ENCODE peak calls at places on chromosomes 13 and 19, in eight cellular contexts. R is thoracic aorta, Q is cardiac fibroblast, N is neural progenitor cell, G is GM12865, M is fibroblast of pulmonary artery, V is heart left ventricle, P is AG10803. Y is an unnamed sample.

GRCh38 chr19:56930647-56931592 is 90.4 kb upstream of the PEG3 start:
- DNase-seq in N (no peak), V (no peak), P (no peak), M (no peak), Q (no peak), G (no peak), R (no peak), Y (no peak)

GRCh38 chr19:1063909-1064660 is 2.9 kb upstream of the ARHGAP45 start:
- DNase-seq in P (no peak), Q (no peak), V (peak), G (no peak), N (no peak), M (no peak), R (no peak), Y (no peak)

GRCh38 chr19:38932425-38933179 is 1.9 kb downstream of the MRPS12 start:
- DNase-seq in G (peak), N (peak), Q (peak), M (peak), V (no peak), R (no peak), P (peak), Y (no peak)

GRCh38 chr13:113631341-113632095 is 26.5 kb downstream of the ATP4B start:
- DNase-seq in N (no peak), M (no peak), Q (no peak), G (no peak), P (no peak), R (no peak), V (peak), Y (no peak)

GRCh38 chr13:110168999-110169933 is 137.7 kb downstream of the COL4A1 start:
- DNase-seq in P (no peak), N (no peak), M (peak), R (no peak), G (no peak), V (no peak), Q (no peak), Y (no peak)

GRCh38 chr19:40279761-40280607 is 5.2 kb downstream of the AKT2 start:
- DNase-seq in M (no peak), P (no peak), R (no peak), Q (no peak), G (peak), V (no peak), N (no peak), Y (no peak)

GRCh38 chr13:22662771-22663170 is 518.0 kb upstream of the SGCG start:
- DNase-seq in P (no peak), M (no peak), N (no peak), Q (no peak), R (no peak), V (no peak), G (no peak), Y (no peak)

GRCh38 chr19:34254552-34255432 is at the start of gene GARRE1:
- DNase-seq in N (peak), Q (peak), V (peak), M (peak), P (no peak), G (peak), R (no peak), Y (no peak)

GRCh38 chr19:5113101-5113557 is 144.2 kb downstream of the KDM4B start:
- DNase-seq in M (peak), N (no peak), Q (peak), P (peak), G (no peak), R (no peak), V (no peak), Y (no peak)

GRCh38 chr13:100721885-100722512 is 47.4 kb upstream of the TMTC4 start:
- DNase-seq in R (no peak), G (peak), P (peak), M (peak), Q (peak), V (no peak), N (peak), Y (no peak)

GRCh38 chr19:21586341-21587116 is 81.1 kb downstream of the ZNF429 start:
- DNase-seq in P (no peak), R (no peak), N (peak), M (no peak), Q (no peak), G (no peak), V (peak), Y (no peak)

GRCh38 chr19:7729831-7730285 is 2.1 kb downstream of the CLEC4G start:
- DNase-seq in Q (no peak), V (no peak), R (no peak), N (no peak), M (no peak), G (no peak), P (no peak), Y (no peak)

GRCh38 chr13:37833411-37833810 is 36.2 kb downstream of the TRPC4 start:
- DNase-seq in Q (no peak), V (no peak), M (no peak), N (no peak), G (no peak), P (no peak), R (no peak), Y (no peak)

GRCh38 chr19:15923702-15924101 is 10.6 kb downstream of the CYP4F11 start:
- DNase-seq in Q (no peak), G (no peak), N (no peak), V (no peak), M (no peak), R (no peak), P (no peak), Y (no peak)

GRCh38 chr19:19061491-19061890 is 2.3 kb upstream of the SLC25A42 start:
- DNase-seq in M (no peak), V (peak), R (no peak), Q (no peak), N (no peak), P (no peak), G (no peak), Y (no peak)

GRCh38 chr19:7689165-7689564 is 8.5 kb downstream of the TRAPPC5 start:
- DNase-seq in R (no peak), Q (no peak), P (no peak), N (no peak), V (no peak), G (no peak), M (no peak), Y (no peak)

GRCh38 chr19:10395003-10395402 is 8.3 kb downstream of the CDC37 start:
- DNase-seq in P (no peak), N (no peak), V (no peak), M (no peak), Q (no peak), R (no peak), G (no peak), Y (no peak)

GRCh38 chr19:19642506-19643157 is 825 bp downstream of the GMIP start:
- DNase-seq in M (no peak), G (peak), Q (peak), R (no peak), V (no peak), N (peak), P (peak), Y (no peak)

GRCh38 chr13:30829788-30830637 is 76.1 kb upstream of the MEDAG start:
- DNase-seq in P (no peak), N (no peak), Q (peak), R (no peak), M (no peak), V (no peak), G (no peak), Y (no peak)

GRCh38 chr13:113350065-113350937 is 13.6 kb downstream of the GRTP1 start:
- DNase-seq in V (no peak), P (no peak), N (peak), Q (no peak), R (no peak), M (no peak), G (no peak), Y (no peak)

GRCh38 chr13:44848956-44849748 is 140.1 kb downstream of the NUFIP1 start:
- DNase-seq in R (no peak), P (peak), V (no peak), Q (no peak), N (no peak), G (no peak), M (no peak), Y (no peak)

GRCh38 chr19:1566392-1567115 is 1.6 kb downstream of the MEX3D start:
- DNase-seq in G (no peak), P (peak), N (peak), R (no peak), M (peak), V (no peak), Q (peak), Y (no peak)

GRCh38 chr13:98563071-98563470 is 13.8 kb downstream of the STK24 start:
- DNase-seq in Q (no peak), R (no peak), N (no peak), V (no peak), G (peak), P (no peak), M (no peak), Y (no peak)

GRCh38 chr13:79393564-79394249 is 12.3 kb downstream of the RBM26 start:
- DNase-seq in P (no peak), N (no peak), M (no peak), Q (no peak), V (no peak), G (peak), R (no peak), Y (peak)

GRCh38 chr19:8423821-8424223 is 10.7 kb downstream of the MARCHF2 start:
- DNase-seq in P (peak), V (peak), Q (peak), R (peak), N (no peak), G (no peak), M (peak), Y (no peak)

GRCh38 chr13:95087746-95088305 is 213.4 kb downstream of the ABCC4 start:
- DNase-seq in P (peak), N (no peak), V (no peak), M (peak), G (no peak), Q (peak), R (no peak), Y (no peak)

GRCh38 chr13:48010698-48011097 is 9.6 kb upstream of the SUCLA2 start:
- DNase-seq in R (no peak), G (no peak), M (no peak), N (no peak), P (no peak), Q (no peak), V (no peak), Y (no peak)

GRCh38 chr19:7099597-7099921 is 30.1 kb downstream of the ZNF557 start:
- DNase-seq in R (no peak), Q (no peak), N (no peak), P (no peak), V (no peak), M (no peak), G (no peak), Y (no peak)

GRCh38 chr19:45767410-45767880 is 1.6 kb downstream of the SIX5 start:
- DNase-seq in V (peak), Q (peak), R (no peak), P (peak), G (no peak), M (peak), N (peak), Y (no peak)

GRCh38 chr19:38721977-38722773 is 22.1 kb downstream of the CAPN12 start:
- DNase-seq in G (no peak), M (no peak), V (peak), Q (no peak), P (no peak), N (peak), R (no peak), Y (no peak)

GRCh38 chr13:53206455-53206854 is 177.8 kb downstream of the OLFM4 start:
- DNase-seq in N (no peak), P (no peak), G (no peak), M (peak), V (no peak), Q (no peak), R (no peak), Y (no peak)

GRCh38 chr13:39676315-39676876 is 20.9 kb downstream of the COG6 start:
- DNase-seq in P (peak), R (no peak), V (no peak), M (peak), Q (peak), N (peak), G (peak), Y (no peak)

GRCh38 chr13:88461272-88462009 is 790.3 kb downstream of the SLITRK5 start:
- DNase-seq in Q (no peak), R (no peak), M (no peak), G (no peak), V (no peak), N (no peak), P (no peak), Y (no peak)

GRCh38 chr19:45878043-45878794 is 7.7 kb downstream of the IRF2BP1 start:
- DNase-seq in G (no peak), M (no peak), V (no peak), N (no peak), P (no peak), R (no peak), Q (no peak), Y (no peak)

GRCh38 chr13:28313579-28313978 is 175.2 kb downstream of the PAN3 start:
- DNase-seq in P (peak), R (no peak), N (peak), V (no peak), G (peak), Q (peak), M (peak), Y (no peak)

GRCh38 chr19:7676376-7676775 is 514 bp upstream of the MCEMP1 start:
- DNase-seq in R (no peak), G (no peak), V (no peak), N (no peak), P (no peak), M (no peak), Q (no peak), Y (no peak)

GRCh38 chr19:8361921-8362793 is 1.8 kb upstream of the ANGPTL4 start:
- DNase-seq in G (no peak), V (peak), P (peak), Q (peak), M (peak), N (no peak), R (peak), Y (no peak)

GRCh38 chr13:20159646-20160345 is 1.1 kb downstream of the GJA3 start:
- DNase-seq in N (peak), G (no peak), R (no peak), V (no peak), Q (peak), M (peak), P (no peak), Y (no peak)
- H3K4me3 ChIP-seq in N (peak), G (peak), R (peak), V (peak), Q (no peak), M (peak), P (peak), Y (peak)

DNA sequence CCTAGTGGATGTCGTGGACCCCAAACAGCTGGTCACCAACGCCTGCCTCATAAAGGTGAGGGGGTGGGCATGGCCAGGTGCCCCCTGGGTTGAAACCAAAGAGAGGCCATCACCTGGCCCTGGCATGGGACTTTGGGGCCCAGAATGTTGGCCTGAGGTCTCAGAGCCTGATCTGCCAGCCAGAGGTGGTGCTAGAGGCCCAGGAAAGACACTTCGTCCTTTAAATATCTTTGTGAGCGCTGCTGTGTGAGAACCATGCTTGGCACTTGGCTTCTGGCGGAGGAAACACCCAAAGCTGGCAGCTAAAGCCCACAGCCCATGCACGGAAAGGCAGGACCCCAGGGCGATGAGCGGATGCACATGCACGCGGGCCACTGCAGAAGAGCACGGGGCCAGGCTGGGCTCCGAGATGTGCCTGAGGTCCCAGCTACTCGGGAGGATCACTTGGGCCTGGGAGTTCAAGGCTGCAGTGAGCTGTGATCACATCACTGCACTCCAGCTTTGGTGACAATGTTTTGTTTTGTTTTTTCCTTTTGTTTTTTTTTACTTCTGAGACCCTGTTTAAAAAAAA is 4.3 kb upstream of the ADM5 start:
- DNase-seq in N (no peak), M (no peak), G (no peak), Q (no peak), V (no peak), P (no peak), R (no peak), Y (no peak)
- TF ChIP-seq CTCF in N (no peak), M (no peak), G (peak), Q (no peak), V (no peak), P (no peak), R (no peak), Y (no peak)

GRCh38 chr19:12075538-12076139 is 11.1 kb downstream of the ZNF844 start:
- DNase-seq in G (no peak), P (no peak), N (no peak), M (no peak), Q (no peak), V (no peak), R (no peak), Y (no peak)
- H3K4me3 ChIP-seq in G (no peak), P (no peak), N (peak), M (no peak), Q (no peak), V (no peak), R (peak), Y (peak)

GRCh38 chr13:41015920-41016319 is 3.2 kb downstream of the ELF1 start:
- DNase-seq in P (no peak), R (no peak), V (no peak), N (no peak), G (no peak), M (no peak), Q (no peak), Y (no peak)

GRCh38 chr13:41018583-41018909 is 570 bp downstream of the ELF1 start:
- DNase-seq in P (no peak), Q (no peak), N (no peak), R (no peak), G (no peak), M (no peak), V (no peak), Y (no peak)

GRCh38 chr13:41019027-41019487 is at the start of gene ELF1:
- DNase-seq in Q (peak), R (no peak), V (no peak), M (peak), N (no peak), P (peak), G (peak), Y (peak)

GRCh38 chr13:41017744-41018582 is 1.2 kb downstream of the ELF1 start:
- DNase-seq in V (no peak), G (peak), N (no peak), P (no peak), R (no peak), M (no peak), Q (no peak), Y (no peak)

DNA sequence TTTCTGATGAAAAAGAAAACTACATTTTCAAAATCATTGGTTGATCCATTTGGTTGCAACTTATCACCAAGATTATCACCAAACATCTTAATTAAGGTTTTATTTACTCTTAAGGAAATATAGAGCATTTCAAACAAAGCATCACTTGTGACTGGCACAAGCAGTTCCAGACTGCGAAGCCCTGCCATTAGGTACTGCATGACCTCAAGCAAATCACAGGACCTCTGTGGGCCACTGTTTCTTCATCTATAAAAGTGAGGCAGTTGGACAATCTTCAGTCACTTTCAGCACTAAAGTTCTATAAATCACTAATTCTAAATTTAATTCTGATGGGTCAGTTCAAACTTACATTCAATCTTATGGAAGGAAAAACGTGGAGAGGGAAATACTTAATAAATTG is 2.0 kb downstream of the ELF1 start:
- DNase-seq in G (peak), V (no peak), N (no peak), R (no peak), P (no peak), M (no peak), Q (no peak), Y (no peak)
- TF ChIP-seq CTCF in G (no peak), V (no peak), N (no peak), R (no peak), P (no peak), M (no peak), Q (no peak), Y (no peak)

GRCh38 chr13:24273926-24274325 is 35.5 kb upstream of the C1QTNF9 start:
- DNase-seq in G (no peak), P (no peak), R (no peak), N (no peak), Q (no peak), M (no peak), V (no peak), Y (no peak)

GRCh38 chr13:24274452-24274971 is 34.9 kb upstream of the C1QTNF9 start:
- DNase-seq in V (peak), R (no peak), P (no peak), M (peak), Q (peak), G (peak), N (no peak), Y (no peak)

GRCh38 chr13:24271231-24271610 is 38.2 kb upstream of the C1QTNF9 start:
- DNase-seq in P (no peak), V (no peak), G (no peak), R (no peak), Q (no peak), N (no peak), M (no peak), Y (no peak)

GRCh38 chr13:24271611-24272451 is 37.5 kb upstream of the C1QTNF9 start:
- DNase-seq in P (peak), M (peak), N (peak), G (peak), Q (peak), V (peak), R (no peak), Y (no peak)

GRCh38 chr13:24272452-24273161 is 36.8 kb upstream of the C1QTNF9 start:
- DNase-seq in M (no peak), V (no peak), N (no peak), G (peak), P (no peak), R (no peak), Q (no peak), Y (no peak)
- H3K4me3 ChIP-seq in M (peak), V (peak), N (no peak), G (peak), P (peak), R (peak), Q (no peak), Y (peak)